ENCODE peak calls at places on chromosomes 13 and 19, in four cellular contexts. F, C, H and K are unnamed samples.
A peak's percentile ranks its signal among the peaks of the same experiment; 100 is the strongest.

GRCh38 chr13:22926176-22927007 is 254.4 kb upstream of the SGCG start:
- DNase-seq in H (peak; percentile 82), F (no peak), C (peak; percentile 79), K (no peak)

GRCh38 chr13:46668906-46669525 is 116.0 kb downstream of the LRCH1 start:
- DNase-seq in H (no peak), F (no peak), C (no peak), K (no peak)

GRCh38 chr19:29211562-29212416 is 1.2 kb downstream of the UQCRFS1 start:
- DNase-seq in C (no peak), H (no peak), F (peak; percentile 12), K (no peak)

GRCh38 chr19:58229255-58229639 is 533 bp downstream of the ZNF544 start:
- DNase-seq in H (no peak), C (no peak), F (peak; percentile 12), K (peak; percentile 3)

GRCh38 chr19:55549500-55550320 is 4.4 kb upstream of the SBK3 start:
- DNase-seq in C (peak; percentile 40), F (peak; percentile 93), H (no peak), K (no peak)

GRCh38 chr19:35076657-35077056 is 35.1 kb downstream of the HPN start:
- DNase-seq in F (no peak), H (no peak), C (no peak), K (no peak)

GRCh38 chr19:52995711-52996110 is 18.0 kb upstream of the ERVV-1 start:
- DNase-seq in H (no peak), F (no peak), C (no peak), K (no peak)

GRCh38 chr19:1131718-1132552 is 28.1 kb downstream of the GPX4 start:
- DNase-seq in H (peak; percentile 86), F (peak; percentile 88), C (peak; percentile 93), K (peak; percentile 93)

GRCh38 chr19:54541712-54542111 is 31.9 kb upstream of the LILRA2 start:
- DNase-seq in F (no peak), C (no peak), H (no peak), K (no peak)

GRCh38 chr19:52734340-52734892 is 428 bp downstream of the ZNF611 start:
- DNase-seq in C (no peak), H (peak; percentile 24), F (no peak), K (no peak)

GRCh38 chr13:77329133-77330008 is 2.5 kb upstream of the MYCBP2 start:
- DNase-seq in C (peak; percentile 90), F (peak; percentile 96), H (peak; percentile 80), K (peak; percentile 83)

GRCh38 chr13:111395511-111396393 is 75.3 kb downstream of the TEX29 start:
- DNase-seq in H (no peak), F (no peak), C (no peak), K (no peak)

GRCh38 chr19:46288896-46289588 is 7.8 kb upstream of the HIF3A start:
- DNase-seq in C (no peak), H (peak; percentile 55), F (peak; percentile 82), K (no peak)

GRCh38 chr13:101258071-101258470 is 158.2 kb downstream of the NALCN start:
- DNase-seq in C (no peak), F (peak; percentile 86), H (no peak), K (no peak)

GRCh38 chr13:33918199-33918932 is 100.4 kb downstream of the RFC3 start:
- DNase-seq in F (peak; percentile 71), C (no peak), H (no peak), K (no peak)

GRCh38 chr19:7004313-7004931 is 16.8 kb downstream of the MBD3L2B start:
- DNase-seq in F (peak; percentile 18), C (no peak), H (no peak), K (no peak)

GRCh38 chr13:111159362-111160320 is 44.5 kb downstream of the ARHGEF7 start:
- DNase-seq in C (no peak), F (no peak), H (no peak), K (no peak)

GRCh38 chr19:48967346-48968178 is 2.5 kb downstream of the FTL start:
- DNase-seq in C (no peak), H (peak; percentile 36), F (peak; percentile 67), K (no peak)

GRCh38 chr19:45139286-45140143 is 21.3 kb downstream of the NKPD1 start:
- DNase-seq in C (no peak), H (no peak), F (no peak), K (no peak)

GRCh38 chr13:110138009-110138699 is 168.8 kb downstream of the COL4A1 start:
- DNase-seq in C (peak; percentile 53), F (peak; percentile 79), H (peak; percentile 61), K (no peak)

GRCh38 chr19:6260912-6261636 is 18.7 kb downstream of the MLLT1 start:
- DNase-seq in F (peak; percentile 22), H (no peak), C (no peak), K (no peak)

GRCh38 chr19:16406356-16406755 is 65.4 kb downstream of the EPS15L1 start:
- DNase-seq in C (no peak), H (no peak), F (no peak), K (no peak)

GRCh38 chr13:33233547-33233946 is 52.0 kb downstream of the STARD13 start:
- DNase-seq in C (no peak), H (peak; percentile 67), F (no peak), K (no peak)

GRCh38 chr13:113499936-113500335 is 9.4 kb upstream of the DCUN1D2 start:
- DNase-seq in F (peak; percentile 82), C (no peak), H (no peak), K (no peak)

GRCh38 chr13:110836600-110836903 is 78.3 kb downstream of the ANKRD10 start:
- DNase-seq in C (no peak), F (no peak), H (no peak), K (no peak)

GRCh38 chr19:49271080-49271753 is 53.8 kb downstream of the SLC6A16 start:
- DNase-seq in F (no peak), H (no peak), C (no peak), K (no peak)

GRCh38 chr13:33775339-33776108 is 42.4 kb upstream of the RFC3 start:
- DNase-seq in H (no peak), F (no peak), C (no peak), K (no peak)

GRCh38 chr19:28727133-28727834 is 485.7 kb downstream of the UQCRFS1 start:
- DNase-seq in C (no peak), F (no peak), H (no peak), K (no peak)

GRCh38 chr19:29188704-29189375 is 24.1 kb downstream of the UQCRFS1 start:
- DNase-seq in C (no peak), H (no peak), F (peak; percentile 25), K (no peak)

GRCh38 chr13:37495046-37495445 is 103.5 kb downstream of the POSTN start:
- DNase-seq in F (peak; percentile 10), H (no peak), C (no peak), K (no peak)

GRCh38 chr19:4183967-4184717 is 1.7 kb downstream of the ANKRD24 start:
- DNase-seq in H (no peak), F (no peak), C (no peak), K (no peak)

GRCh38 chr13:101785858-101786257 is 333.4 kb downstream of the ITGBL1 start:
- DNase-seq in F (peak; percentile 3), C (no peak), H (peak; percentile 19), K (no peak)

GRCh38 chr19:16571283-16571682 is 932 bp downstream of the SLC35E1 start:
- DNase-seq in F (peak; percentile 36), H (no peak), C (no peak), K (no peak)

GRCh38 chr19:1261863-1262686 is 7.1 kb upstream of the CIRBP start:
- DNase-seq in C (peak; percentile 94), F (peak; percentile 43), H (peak; percentile 64), K (no peak)

GRCh38 chr13:23687614-23688013 is 117.4 kb downstream of the TNFRSF19 start:
- DNase-seq in C (no peak), H (no peak), F (peak; percentile 48), K (no peak)

GRCh38 chr13:73717632-73718031 is 416.6 kb downstream of the KLF12 start:
- DNase-seq in F (peak; percentile 69), H (no peak), C (no peak), K (no peak)
- TF ChIP-seq CTCF in F (no peak), H (no peak), C (no peak), K (no peak)

GRCh38 chr13:38703255-38703654 is 16.4 kb downstream of the FREM2 start:
- DNase-seq in C (no peak), H (no peak), F (no peak), K (no peak)
- H3K27ac ChIP-seq in C (no peak overlapping the region), H (no peak overlapping the region), F (no peak overlapping the region), K (no peak overlapping the region)

GRCh38 chr19:11673608-11674041 is 65.1 kb downstream of the ZNF823 start:
- DNase-seq in F (peak; percentile 55), C (peak; percentile 72), H (peak; percentile 66), K (no peak)

GRCh38 chr19:11680689-11681302 is 58.0 kb downstream of the ZNF823 start:
- DNase-seq in F (no peak), H (no peak), C (no peak), K (no peak)

GRCh38 chr19:11675569-11675968 is 63.2 kb downstream of the ZNF823 start:
- DNase-seq in H (no peak), F (no peak), C (no peak), K (no peak)

GRCh38 chr19:11674067-11674492 is 64.7 kb downstream of the ZNF823 start:
- DNase-seq in F (no peak), C (no peak), H (no peak), K (no peak)

GRCh38 chr19:11678504-11678903 is 60.2 kb downstream of the ZNF823 start:
- DNase-seq in H (no peak), C (no peak), F (no peak), K (no peak)
- H3K9me3 ChIP-seq in H (peaks cover 45% of the 10 kb centered on the region), C (no peaks in the 10 kb centered on the region), F (peaks cover 30% of the 10 kb centered on the region), K (peaks cover 25% of the 10 kb centered on the region)

DNA sequence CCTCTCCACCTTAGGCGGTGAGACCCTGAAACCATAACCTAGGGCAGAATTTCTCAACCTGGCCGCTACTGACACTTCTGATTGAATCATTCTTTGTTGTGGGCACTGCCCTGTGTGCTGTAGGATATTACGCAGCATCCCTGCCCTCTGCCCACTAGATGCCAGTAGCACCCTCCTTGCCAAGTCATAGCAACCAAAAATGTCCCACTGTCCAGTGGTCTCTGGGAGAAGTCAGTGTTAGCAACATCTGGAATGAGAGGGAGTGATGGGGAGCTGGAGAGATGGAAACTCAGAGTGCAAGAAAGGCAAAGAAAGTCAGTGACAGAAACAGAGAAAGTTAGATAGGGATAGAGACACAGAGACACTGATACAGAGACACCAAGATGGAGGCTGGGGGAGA is 13.6 kb downstream of the KLK4 start:
- DNase-seq in C (no peak), F (no peak), H (no peak), K (no peak)
- TF ChIP-seq CTCF in C (no peak), F (no peak), H (no peak), K (no peak)

GRCh38 chr13:95115525-95115924 is 185.7 kb downstream of the ABCC4 start:
- DNase-seq in F (no peak), H (no peak), C (peak; percentile 22), K (no peak)
- H3K27ac ChIP-seq in F (no peak overlapping the region), H (no peak overlapping the region), C (no peak overlapping the region), K (no peak overlapping the region)